ENCODE peak calls at places on chromosomes 11 and 22, in seven cellular contexts. J, K, U, N, H, Z and L are unnamed samples.

GRCh38 chr11:95088946-95089619 is 563 bp upstream of the ENDOD1 start:
- DNase-seq in H (peak), J (no peak), Z (no peak), K (no peak), N (no peak), U (no peak), L (no peak)

GRCh38 chr11:102666331-102666957 is 39.1 kb downstream of the MMP27 start:
- DNase-seq in K (peak), N (peak), J (peak), U (no peak), H (no peak), Z (peak), L (peak)

GRCh38 chr11:73950869-73951710 is at the start of gene DNAJB13:
- DNase-seq in K (peak), J (peak), Z (no peak), N (no peak), U (peak), H (no peak), L (no peak)

GRCh38 chr22:48828688-48829087 is 999.0 kb downstream of the BRD1 start:
- DNase-seq in U (no peak), K (no peak), Z (no peak), J (no peak), N (no peak), H (no peak), L (no peak)

GRCh38 chr11:57752954-57753353 is 1.3 kb upstream of the BTBD18 start:
- DNase-seq in K (no peak), U (no peak), J (no peak), Z (no peak), H (no peak), N (no peak), L (no peak)

GRCh38 chr22:36471341-36471821 is 10.1 kb downstream of the TXN2 start:
- DNase-seq in U (no peak), J (no peak), Z (no peak), K (no peak), H (no peak), N (no peak), L (no peak)

GRCh38 chr11:19753451-19754041 is 40.9 kb downstream of the NAV2 start:
- DNase-seq in J (no peak), K (no peak), U (no peak), N (no peak), H (no peak), Z (no peak), L (no peak)

GRCh38 chr11:6927030-6927617 is 898 bp downstream of the ZNF215 start:
- DNase-seq in N (no peak), H (no peak), K (no peak), Z (no peak), U (no peak), J (no peak), L (no peak)

GRCh38 chr11:130639369-130639768 is 190.9 kb downstream of the ADAMTS15 start:
- DNase-seq in H (no peak), N (no peak), J (no peak), K (no peak), Z (no peak), U (no peak), L (no peak)

GRCh38 chr11:7657306-7658025 is 15.8 kb downstream of the CYB5R2 start:
- DNase-seq in J (peak), N (no peak), U (peak), H (no peak), Z (peak), K (no peak), L (peak)

GRCh38 chr11:80967649-80968048 is 1526.8 kb upstream of the TENM4 start:
- DNase-seq in H (no peak), K (no peak), U (no peak), N (no peak), J (no peak), Z (no peak), L (no peak)

GRCh38 chr11:61193596-61193995 is 9.7 kb upstream of the PGA3 start:
- DNase-seq in K (peak), Z (no peak), U (no peak), H (no peak), N (no peak), J (peak), L (no peak)

GRCh38 chr22:19537941-19538488 is 13.8 kb upstream of the CLDN5 start:
- DNase-seq in H (no peak), J (no peak), N (no peak), U (no peak), Z (no peak), K (no peak), L (no peak)

GRCh38 chr22:42321908-42322561 is 51.6 kb upstream of the TCF20 start:
- DNase-seq in Z (no peak), N (no peak), J (no peak), K (no peak), U (no peak), H (no peak), L (no peak)

GRCh38 chr11:94734563-94735275 is 33.4 kb upstream of the AMOTL1 start:
- DNase-seq in J (peak), Z (no peak), K (no peak), U (no peak), H (no peak), N (no peak), L (no peak)

GRCh38 chr11:104694259-104695070 is 203.8 kb downstream of the CASP12 start:
- DNase-seq in K (no peak), N (no peak), Z (no peak), H (no peak), J (no peak), U (no peak), L (no peak)

GRCh38 chr11:67053896-67054850 is 2.5 kb upstream of the RHOD start:
- DNase-seq in H (no peak), K (peak), U (peak), Z (peak), N (peak), J (peak), L (no peak)

GRCh38 chr11:65225284-65226102 is 36.3 kb upstream of the POLA2 start:
- DNase-seq in J (peak), U (peak), H (peak), K (peak), Z (peak), N (peak), L (peak)

GRCh38 chr11:16280256-16280682 is 76.1 kb downstream of the SOX6 start:
- DNase-seq in N (no peak), Z (no peak), U (peak), H (no peak), J (no peak), K (peak), L (no peak)

GRCh38 chr11:6475936-6476335 is 2.2 kb upstream of the TRIM3 start:
- DNase-seq in Z (no peak), K (peak), J (no peak), N (no peak), H (no peak), U (no peak), L (no peak)

GRCh38 chr11:121965330-121965729 is 150.7 kb downstream of the BLID start:
- DNase-seq in Z (no peak), N (no peak), U (peak), J (no peak), K (no peak), H (no peak), L (no peak)

GRCh38 chr11:123413636-123414035 is 16.4 kb upstream of the GRAMD1B start:
- DNase-seq in Z (no peak), U (no peak), H (no peak), N (no peak), K (no peak), J (no peak), L (no peak)